ENCODE peak calls at places on chromosome 17, in four cellular contexts. One of them, this sample, is unnamed.

GRCh38 chr17:76353004-76353598 is 615 bp downstream of the PRPSAP1 start:
- DNase-seq in GM23338: peak; percentile 74
- DNase-seq in neural progenitor cell: peak; percentile 63
- DNase-seq in MM.1S: no peak
- DNase-seq in this sample: peak; percentile 45

GRCh38 chr17:13931752-13932477 is 137.4 kb upstream of the COX10 start:
- DNase-seq in MM.1S: no peak
- DNase-seq in neural progenitor cell: no peak
- DNase-seq in GM23338: peak; percentile 30
- DNase-seq in this sample: no peak

GRCh38 chr17:19020016-19020415 is 15.5 kb upstream of the FAM83G start:
- DNase-seq in neural progenitor cell: no peak
- DNase-seq in GM23338: no peak
- DNase-seq in MM.1S: no peak
- DNase-seq in this sample: no peak

GRCh38 chr17:64781394-64781793 is 119.3 kb upstream of the SMURF2 start:
- DNase-seq in GM23338: peak; percentile 64
- DNase-seq in neural progenitor cell: peak; percentile 50
- DNase-seq in MM.1S: peak; percentile 34
- DNase-seq in this sample: peak; percentile 51

GRCh38 chr17:43713494-43714162 is 45.0 kb downstream of the SOST start:
- DNase-seq in neural progenitor cell: peak; percentile 57
- DNase-seq in GM23338: peak; percentile 58
- DNase-seq in MM.1S: peak; percentile 17
- DNase-seq in this sample: peak; percentile 54

GRCh38 chr17:48283907-48284306 is 146.1 kb downstream of the SKAP1 start:
- DNase-seq in MM.1S: no peak
- DNase-seq in GM23338: no peak
- DNase-seq in neural progenitor cell: no peak
- DNase-seq in this sample: no peak

GRCh38 chr17:50274142-50274944 is at the start of gene TMEM92:
- DNase-seq in neural progenitor cell: peak; percentile 90
- DNase-seq in GM23338: peak; percentile 96
- DNase-seq in MM.1S: no peak
- DNase-seq in this sample: peak; percentile 86

GRCh38 chr17:30550512-30551273 is 73.5 kb downstream of the GOSR1 start:
- DNase-seq in GM23338: no peak
- DNase-seq in neural progenitor cell: no peak
- DNase-seq in MM.1S: no peak
- DNase-seq in this sample: no peak

GRCh38 chr17:1961187-1961586 is 63.9 kb downstream of the RTN4RL1 start:
- DNase-seq in MM.1S: no peak
- DNase-seq in neural progenitor cell: peak; percentile 63
- DNase-seq in GM23338: peak; percentile 80
- DNase-seq in this sample: no peak

GRCh38 chr17:45345246-45345553 is 28.4 kb upstream of the MAP3K14 start:
- DNase-seq in MM.1S: no peak
- DNase-seq in GM23338: no peak
- DNase-seq in neural progenitor cell: no peak
- DNase-seq in this sample: no peak

GRCh38 chr17:36213695-36214094 is 2.8 kb downstream of the CCL4L2 start:
- DNase-seq in GM23338: no peak
- DNase-seq in neural progenitor cell: no peak
- DNase-seq in MM.1S: peak; percentile 5
- DNase-seq in this sample: no peak

GRCh38 chr17:43906951-43907424 is 348 bp downstream of the MPP2 start:
- DNase-seq in neural progenitor cell: no peak
- DNase-seq in GM23338: no peak
- DNase-seq in MM.1S: no peak
- DNase-seq in this sample: no peak

GRCh38 chr17:11803226-11803625 is 194.0 kb downstream of the ZNF18 start:
- DNase-seq in MM.1S: no peak
- DNase-seq in GM23338: no peak
- DNase-seq in neural progenitor cell: peak; percentile 13
- DNase-seq in this sample: no peak

GRCh38 chr17:27530791-27531391 is 74.6 kb downstream of the KSR1 start:
- DNase-seq in MM.1S: no peak
- DNase-seq in GM23338: no peak
- DNase-seq in neural progenitor cell: no peak
- DNase-seq in this sample: peak; percentile 44

GRCh38 chr17:36599546-36600250 is 1.7 kb upstream of the MRM1 start:
- DNase-seq in MM.1S: no peak
- DNase-seq in neural progenitor cell: no peak
- DNase-seq in GM23338: no peak
- DNase-seq in this sample: no peak

GRCh38 chr17:39867084-39867890 is 715 bp upstream of the ZPBP2 start:
- DNase-seq in MM.1S: peak; percentile 91
- DNase-seq in GM23338: no peak
- DNase-seq in neural progenitor cell: no peak
- DNase-seq in this sample: no peak

GRCh38 chr17:59620518-59621259 is 994 bp downstream of the CLTC start:
- DNase-seq in MM.1S: peak; percentile 70
- DNase-seq in neural progenitor cell: peak; percentile 40
- DNase-seq in GM23338: peak; percentile 50
- DNase-seq in this sample: peak; percentile 64

GRCh38 chr17:47701603-47702002 is 7.6 kb downstream of the TBKBP1 start:
- DNase-seq in neural progenitor cell: peak; percentile 88
- DNase-seq in MM.1S: no peak
- DNase-seq in GM23338: peak; percentile 20
- DNase-seq in this sample: no peak

GRCh38 chr17:60524463-60525346 is 1.3 kb downstream of the APPBP2 start:
- DNase-seq in GM23338: no peak
- DNase-seq in neural progenitor cell: no peak
- DNase-seq in MM.1S: no peak
- DNase-seq in this sample: peak; percentile 13

GRCh38 chr17:60153606-60154355 is 4.0 kb downstream of the CA4 start:
- DNase-seq in GM23338: peak; percentile 2
- DNase-seq in MM.1S: no peak
- DNase-seq in neural progenitor cell: no peak
- DNase-seq in this sample: no peak

GRCh38 chr17:81537856-81538555 is 9.8 kb downstream of the FSCN2 start:
- DNase-seq in GM23338: no peak
- DNase-seq in neural progenitor cell: no peak
- DNase-seq in MM.1S: no peak
- DNase-seq in this sample: no peak

GRCh38 chr17:20098314-20098713 is 89.2 kb downstream of the SPECC1 start:
- DNase-seq in MM.1S: no peak
- DNase-seq in GM23338: no peak
- DNase-seq in neural progenitor cell: no peak
- DNase-seq in this sample: no peak

GRCh38 chr17:66306413-66306812 is 4.0 kb downstream of the PRKCA start:
- DNase-seq in neural progenitor cell: no peak
- DNase-seq in GM23338: no peak
- DNase-seq in MM.1S: no peak
- DNase-seq in this sample: no peak

GRCh38 chr17:7956208-7956965 is 24.4 kb downstream of the CNTROB start:
- DNase-seq in neural progenitor cell: no peak
- DNase-seq in GM23338: no peak
- DNase-seq in MM.1S: no peak
- DNase-seq in this sample: peak; percentile 77

GRCh38 chr17:49230636-49231562 is at the start of gene PHOSPHO1:
- DNase-seq in neural progenitor cell: peak; percentile 96
- DNase-seq in GM23338: peak; percentile 93
- DNase-seq in MM.1S: peak; percentile 87
- DNase-seq in this sample: peak; percentile 91

GRCh38 chr17:869067-869466 is 86.9 kb downstream of the MRM3 start:
- DNase-seq in GM23338: no peak
- DNase-seq in MM.1S: no peak
- DNase-seq in neural progenitor cell: no peak
- DNase-seq in this sample: peak; percentile 61

GRCh38 chr17:55690105-55690508 is 32.6 kb downstream of the TMEM100 start:
- DNase-seq in MM.1S: peak; percentile 10
- DNase-seq in neural progenitor cell: no peak
- DNase-seq in GM23338: no peak
- DNase-seq in this sample: no peak

GRCh38 chr17:289409-289808 is 63.2 kb downstream of the RPH3AL start:
- DNase-seq in neural progenitor cell: no peak
- DNase-seq in GM23338: no peak
- DNase-seq in MM.1S: no peak
- DNase-seq in this sample: no peak

GRCh38 chr17:33124871-33125551 is 133.4 kb downstream of the SPACA3 start:
- DNase-seq in MM.1S: no peak
- DNase-seq in neural progenitor cell: no peak
- DNase-seq in GM23338: no peak
- DNase-seq in this sample: no peak

GRCh38 chr17:63454915-63455314 is 8.8 kb upstream of the CYB561 start:
- DNase-seq in neural progenitor cell: no peak
- DNase-seq in GM23338: no peak
- DNase-seq in MM.1S: no peak
- DNase-seq in this sample: no peak

GRCh38 chr17:57946798-57947358 is 8.3 kb downstream of the CUEDC1 start:
- DNase-seq in GM23338: no peak
- DNase-seq in neural progenitor cell: no peak
- DNase-seq in MM.1S: peak; percentile 93
- DNase-seq in this sample: peak; percentile 62

DNA sequence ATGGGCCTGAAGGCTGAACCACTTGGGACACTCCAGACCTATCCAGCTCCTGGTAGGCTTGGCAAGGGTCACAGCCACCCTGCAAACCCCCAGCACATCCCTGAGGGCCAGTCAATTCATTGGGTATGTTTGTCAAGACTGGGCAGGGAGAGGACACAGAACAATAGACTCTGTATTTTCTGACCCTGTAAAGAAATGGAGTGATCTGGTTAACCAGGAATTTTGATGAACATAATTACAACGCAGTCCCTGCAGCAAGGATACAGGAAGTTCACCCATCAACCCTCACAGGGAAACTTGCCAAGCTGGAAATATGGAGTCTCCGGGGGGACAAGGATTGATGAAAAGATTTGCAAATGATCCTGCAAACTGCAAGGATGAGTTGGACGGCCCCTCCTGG is 126.0 kb upstream of the RCVRN start:
- DNase-seq in GM23338: no peak
- DNase-seq in MM.1S: no peak
- DNase-seq in neural progenitor cell: no peak
- DNase-seq in this sample: no peak
- TF ChIP-seq EZH2phosphoT487 in GM23338: no peak
- TF ChIP-seq EZH2phosphoT487 in MM.1S: no peak
- TF ChIP-seq EZH2phosphoT487 in neural progenitor cell: no peak
- TF ChIP-seq EZH2phosphoT487 in this sample: no peak

GRCh38 chr17:29112780-29113295 is 67.4 kb downstream of the MYO18A start:
- DNase-seq in GM23338: no peak
- DNase-seq in neural progenitor cell: no peak
- DNase-seq in MM.1S: no peak
- DNase-seq in this sample: no peak
- H3K4me3 ChIP-seq in GM23338: no peak overlapping the region
- H3K4me3 ChIP-seq in neural progenitor cell: no peak overlapping the region
- H3K4me3 ChIP-seq in MM.1S: no peak overlapping the region
- H3K4me3 ChIP-seq in this sample: no peak overlapping the region

DNA sequence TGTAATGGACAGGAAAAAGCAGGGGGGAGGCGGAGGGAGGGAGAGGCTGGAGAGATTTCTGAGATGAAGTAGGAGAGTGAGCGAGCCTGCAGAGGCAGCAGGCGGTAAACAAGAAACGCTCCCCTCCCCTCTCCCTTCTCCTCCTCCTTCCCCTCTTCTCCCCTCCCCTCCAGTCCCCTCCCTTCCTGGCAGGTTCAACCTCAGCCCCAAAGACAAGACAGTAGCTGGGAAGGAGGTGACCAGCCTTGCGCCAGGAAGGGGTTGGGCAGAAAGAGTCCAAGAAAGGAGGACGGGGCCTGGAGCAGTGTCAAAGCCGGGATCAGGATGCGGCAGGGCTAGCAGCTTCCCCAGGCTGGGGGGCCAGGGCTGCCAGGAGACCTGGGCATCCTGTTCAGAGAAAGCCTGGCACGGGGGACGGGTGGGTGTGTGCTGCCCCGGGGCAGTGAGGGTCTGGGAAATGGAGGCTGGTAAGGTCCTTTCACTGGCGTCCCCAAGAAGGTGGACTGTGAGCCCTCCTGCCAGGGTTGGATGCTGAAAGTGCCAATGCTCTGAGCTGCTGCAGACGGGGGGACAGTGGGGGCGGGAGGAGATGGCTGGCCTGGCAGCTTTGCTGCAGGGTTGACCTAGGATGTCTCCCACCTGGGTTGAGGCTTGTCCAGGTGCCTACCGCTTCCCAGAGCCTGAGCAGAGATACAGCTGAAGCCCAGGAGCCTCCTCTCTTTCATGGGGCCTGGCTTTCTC is 261.6 kb upstream of the TNRC6C start:
- DNase-seq in GM23338: peak; percentile 72
- DNase-seq in neural progenitor cell: no peak
- DNase-seq in MM.1S: no peak
- DNase-seq in this sample: peak; percentile 22
- TF ChIP-seq EZH2 in GM23338: no peak
- TF ChIP-seq EZH2 in neural progenitor cell: no peak
- TF ChIP-seq EZH2 in MM.1S: no peak
- TF ChIP-seq EZH2 in this sample: no peak

DNA sequence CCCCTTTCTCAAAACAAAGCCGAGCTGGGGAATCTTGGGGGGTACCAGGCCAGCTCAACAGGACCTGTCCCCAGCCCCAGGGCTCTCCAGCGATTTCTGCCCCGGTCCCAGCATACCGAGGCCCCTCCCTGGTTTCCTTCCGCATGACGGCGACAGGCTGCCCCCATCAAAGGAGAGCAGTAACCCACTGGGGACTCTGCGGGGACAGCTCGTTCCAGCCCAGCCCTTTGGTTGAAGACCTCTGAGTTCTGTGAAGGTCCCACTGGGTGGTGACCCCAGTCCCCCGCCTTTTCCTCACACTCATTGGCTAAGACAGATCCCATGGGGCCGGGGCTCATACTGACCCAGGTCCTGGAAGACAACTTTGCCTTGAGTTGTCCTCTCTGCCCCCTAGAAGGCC is 4.1 kb downstream of the SMTNL2 start:
- DNase-seq in MM.1S: no peak
- DNase-seq in neural progenitor cell: peak; percentile 3
- DNase-seq in GM23338: no peak
- DNase-seq in this sample: no peak
- TF ChIP-seq EZH2phosphoT487 in MM.1S: no peak
- TF ChIP-seq EZH2phosphoT487 in neural progenitor cell: no peak
- TF ChIP-seq EZH2phosphoT487 in GM23338: no peak
- TF ChIP-seq EZH2phosphoT487 in this sample: no peak

This sample was measured in hepatocyte.